ENCODE peak calls at places on chromosome 5, in four cellular contexts. G is GM12878, O is K562, Q is SK-N-SH. P is an unnamed sample.

GRCh38 chr5:151284392-151284967 is 19.1 kb downstream of the SLC36A3 start:
- DNase-seq in G (no peak), Q (no peak), O (peak), P (no peak)

GRCh38 chr5:69329905-69330489 is 2.6 kb downstream of the CCDC125 start:
- DNase-seq in O (no peak), G (no peak), Q (no peak), P (no peak)

GRCh38 chr5:137622850-137623249 is 113.0 kb downstream of the KLHL3 start:
- DNase-seq in O (no peak), Q (no peak), G (peak), P (peak)

GRCh38 chr5:174720612-174721521 is 3.5 kb upstream of the MSX2 start:
- DNase-seq in G (no peak), O (no peak), Q (peak), P (peak)

GRCh38 chr5:52520171-52520570 is 267.5 kb upstream of the ITGA1 start:
- DNase-seq in Q (no peak), G (no peak), O (no peak), P (no peak)

GRCh38 chr5:7683753-7684152 is 167.2 kb downstream of the CFAP90 start:
- DNase-seq in O (no peak), G (no peak), Q (no peak), P (no peak)

GRCh38 chr5:139878093-139878492 is 82.5 kb downstream of the PSD2 start:
- DNase-seq in G (no peak), Q (no peak), O (peak), P (no peak)

GRCh38 chr5:67221487-67222242 is 25.1 kb upstream of the CD180 start:
- DNase-seq in O (no peak), Q (no peak), G (no peak), P (no peak)

GRCh38 chr5:136249678-136250266 is 56.8 kb upstream of the SMIM32 start:
- DNase-seq in G (no peak), Q (peak), O (peak), P (peak)

GRCh38 chr5:135034186-135034962 is at the start of gene PITX1:
- DNase-seq in O (peak), Q (peak), G (no peak), P (peak)

GRCh38 chr5:33736510-33736909 is 155.3 kb downstream of the ADAMTS12 start:
- DNase-seq in G (no peak), Q (no peak), O (no peak), P (peak)

GRCh38 chr5:94674841-94675382 is 56.4 kb downstream of the SLF1 start:
- DNase-seq in Q (no peak), O (no peak), G (no peak), P (no peak)

GRCh38 chr5:94667937-94668336 is 49.5 kb downstream of the SLF1 start:
- DNase-seq in O (no peak), Q (no peak), G (no peak), P (no peak)

GRCh38 chr5:94670726-94671125 is 52.3 kb downstream of the SLF1 start:
- DNase-seq in Q (no peak), O (no peak), G (no peak), P (no peak)

GRCh38 chr5:94672746-94673145 is 54.3 kb downstream of the SLF1 start:
- DNase-seq in O (no peak), G (no peak), Q (no peak), P (no peak)
- TF ChIP-seq MXI1 in O (no peak), G (no peak), Q (no peak), P (no peak)

DNA sequence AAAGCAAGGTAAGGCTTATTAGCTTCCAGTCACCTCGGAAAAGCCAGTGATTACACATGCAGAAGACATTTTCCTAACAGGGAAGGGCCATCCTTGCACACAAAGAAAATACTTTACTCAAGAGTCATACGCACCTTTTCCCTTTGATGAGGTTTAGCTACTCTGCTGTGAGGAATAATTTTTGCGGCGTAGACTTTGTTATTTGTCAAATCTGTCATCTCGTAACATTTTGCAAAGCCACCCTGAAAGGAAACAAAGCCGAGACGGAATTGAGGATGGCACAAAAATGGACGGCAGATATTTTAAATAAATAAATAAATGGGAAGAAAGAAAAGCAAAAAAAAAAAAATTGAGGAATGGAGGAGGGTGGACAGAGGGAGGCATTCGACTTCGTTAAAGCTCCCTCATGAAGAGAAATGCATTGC is 1.0 kb downstream of the PLK2 start:
- DNase-seq in Q (peak), O (no peak), G (no peak), P (peak)
- TF ChIP-seq CHD2 in Q (no peak), O (no peak), G (no peak), P (no peak)

GRCh38 chr5:176891331-176891958 is 7.7 kb downstream of the HK3 start:
- DNase-seq in Q (no peak), G (no peak), O (no peak), P (no peak)
- TF ChIP-seq MXI1 in Q (no peak), G (no peak), O (no peak), P (no peak)

DNA sequence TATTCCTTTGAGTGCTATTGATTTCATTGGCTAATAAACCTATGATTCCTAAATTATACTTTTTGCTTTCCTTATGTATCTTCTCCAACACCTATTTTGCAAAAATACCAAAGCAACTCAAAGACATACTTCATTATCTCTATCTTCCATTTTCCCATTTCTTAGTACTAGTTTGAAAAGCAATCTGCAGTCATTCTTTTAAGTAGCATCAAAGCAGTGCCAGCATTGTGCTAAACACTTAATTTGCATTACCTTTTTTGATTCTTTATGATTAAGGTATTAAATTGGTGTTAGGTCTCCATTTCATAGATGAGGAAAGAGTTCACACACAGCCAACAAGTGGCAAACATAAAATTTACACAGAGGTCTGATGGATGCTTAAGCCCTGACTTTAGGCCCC is 330.3 kb downstream of the ARL15 start:
- DNase-seq in Q (no peak), G (no peak), O (no peak), P (no peak)
- TF ChIP-seq CHD2 in Q (no peak), G (no peak), O (no peak), P (no peak)

DNA sequence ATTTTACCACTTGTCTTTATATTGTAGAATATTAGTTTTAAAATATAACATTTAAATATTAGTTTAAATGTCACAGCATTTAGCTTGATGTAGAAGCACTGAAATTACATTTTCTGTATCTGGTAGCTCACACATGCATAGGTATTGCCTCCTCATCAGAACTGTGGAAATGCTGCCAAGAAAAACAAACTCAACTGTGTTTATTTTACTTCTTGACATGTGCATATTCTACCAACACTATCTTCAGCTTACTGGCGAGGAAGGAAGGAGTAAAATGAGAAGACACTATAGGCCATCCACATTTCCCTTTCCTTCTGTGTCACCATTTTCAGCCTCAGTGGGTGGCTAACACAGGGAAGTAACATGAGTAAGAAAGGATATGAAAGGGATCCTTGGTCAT is 81.0 kb upstream of the HTR4 start:
- DNase-seq in O (no peak), Q (no peak), G (no peak), P (no peak)
- TF ChIP-seq MXI1 in O (no peak), Q (no peak), G (no peak), P (no peak)

P was measured in HepG2.